ENCODE peak calls at places on chromosome 22, in four cellular contexts. Z, R, L and C are unnamed samples.

GRCh38 chr22:45743687-45744086 is 72.1 kb downstream of the ATXN10 start:
- DNase-seq in Z (no peak), R (no peak), L (no peak), C (no peak)

GRCh38 chr22:32378703-32379272 is 21.1 kb downstream of the RFPL3 start:
- DNase-seq in L (peak), Z (peak), R (peak), C (peak)

GRCh38 chr22:36687516-36687915 is 16.0 kb downstream of the CACNG2 start:
- DNase-seq in L (no peak), R (no peak), Z (no peak), C (no peak)

GRCh38 chr22:24165673-24166072 is 15.6 kb upstream of the SUSD2 start:
- DNase-seq in L (no peak), Z (no peak), R (no peak), C (no peak)

GRCh38 chr22:24512043-24512442 is 16.9 kb downstream of the UPB1 start:
- DNase-seq in Z (no peak), L (no peak), R (no peak), C (no peak)

GRCh38 chr22:49515486-49515885 is 312.2 kb downstream of the BRD1 start:
- DNase-seq in R (no peak), L (no peak), Z (no peak), C (no peak)

GRCh38 chr22:23070418-23071162 is at the start of gene GNAZ:
- DNase-seq in R (no peak), L (peak), Z (no peak), C (no peak)

GRCh38 chr22:24894220-24894975 is 52.1 kb downstream of the LHFPL7 start:
- DNase-seq in R (peak), Z (peak), L (no peak), C (peak)

GRCh38 chr22:29720824-29721323 is 1.1 kb downstream of the CABP7 start:
- DNase-seq in R (no peak), Z (no peak), L (no peak), C (no peak)

GRCh38 chr22:35140879-35141745 is 75.2 kb downstream of the ISX start:
- DNase-seq in R (no peak), L (peak), Z (peak), C (no peak)
- TF ChIP-seq JUND in R (no peak), L (peak), Z (no peak), C (no peak)

GRCh38 chr22:47678048-47678447 is 915.6 kb downstream of the TBC1D22A start:
- DNase-seq in L (no peak), Z (peak), R (no peak), C (no peak)
- TF ChIP-seq JUND in L (no peak), Z (no peak), R (no peak), C (no peak)

GRCh38 chr22:27336151-27337090 is 465.1 kb downstream of the MN1 start:
- DNase-seq in L (peak), R (no peak), Z (no peak), C (no peak)
- TF ChIP-seq JUND in L (no peak), R (no peak), Z (no peak), C (no peak)

GRCh38 chr22:43554259-43554636 is 142.4 kb downstream of the MPPED1 start:
- DNase-seq in Z (no peak), R (no peak), L (no peak), C (no peak)

GRCh38 chr22:43550024-43550620 is 138.3 kb downstream of the MPPED1 start:
- DNase-seq in L (peak), R (no peak), Z (no peak), C (no peak)

GRCh38 chr22:43555561-43556515 is 144.0 kb downstream of the MPPED1 start:
- DNase-seq in R (no peak), Z (no peak), L (peak), C (no peak)

GRCh38 chr22:43554694-43555365 is 143.0 kb downstream of the MPPED1 start:
- DNase-seq in L (peak), Z (no peak), R (no peak), C (no peak)

DNA sequence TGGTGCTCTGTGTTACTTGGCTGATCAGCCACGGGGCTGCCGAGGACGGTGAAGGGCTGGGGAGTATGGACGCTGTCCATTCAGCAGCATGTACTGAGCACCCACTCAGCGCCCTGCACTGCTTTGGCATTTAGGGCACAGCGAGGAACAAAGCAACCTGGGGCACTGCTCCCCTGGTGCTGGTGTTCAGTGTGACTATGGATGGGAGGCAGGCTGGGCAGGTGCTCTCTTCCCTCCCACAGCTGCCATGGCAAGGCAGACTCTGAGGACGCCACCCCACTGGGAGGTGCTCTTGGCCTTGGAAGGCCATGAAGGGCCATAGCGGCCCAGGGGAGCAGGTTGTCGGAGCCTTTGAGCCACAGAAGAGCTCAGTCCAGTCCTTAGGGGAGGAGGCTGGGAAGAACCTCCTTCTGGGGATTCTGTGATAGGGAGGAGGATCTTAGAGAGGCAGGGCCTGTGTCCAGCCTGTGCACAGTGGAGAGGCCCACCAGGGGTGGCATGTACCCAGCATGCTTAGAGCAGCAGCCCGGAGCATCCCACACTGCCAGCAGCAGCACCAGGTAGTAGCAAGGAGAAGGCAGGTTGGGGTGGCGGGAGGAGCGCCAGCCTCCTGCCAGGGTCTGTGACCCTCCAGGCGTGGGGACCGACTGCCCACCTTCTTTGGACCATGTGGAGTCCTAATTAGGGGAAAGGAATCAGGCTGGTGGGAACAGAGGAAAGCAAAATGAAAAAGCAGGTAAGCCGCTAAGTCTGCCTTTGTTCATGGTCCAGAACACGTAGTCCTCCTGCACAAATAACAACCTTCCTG is 141.8 kb downstream of the MPPED1 start:
- DNase-seq in R (no peak), Z (no peak), L (peak), C (no peak)
- TF ChIP-seq JUND in R (no peak), Z (no peak), L (no peak), C (no peak)

DNA sequence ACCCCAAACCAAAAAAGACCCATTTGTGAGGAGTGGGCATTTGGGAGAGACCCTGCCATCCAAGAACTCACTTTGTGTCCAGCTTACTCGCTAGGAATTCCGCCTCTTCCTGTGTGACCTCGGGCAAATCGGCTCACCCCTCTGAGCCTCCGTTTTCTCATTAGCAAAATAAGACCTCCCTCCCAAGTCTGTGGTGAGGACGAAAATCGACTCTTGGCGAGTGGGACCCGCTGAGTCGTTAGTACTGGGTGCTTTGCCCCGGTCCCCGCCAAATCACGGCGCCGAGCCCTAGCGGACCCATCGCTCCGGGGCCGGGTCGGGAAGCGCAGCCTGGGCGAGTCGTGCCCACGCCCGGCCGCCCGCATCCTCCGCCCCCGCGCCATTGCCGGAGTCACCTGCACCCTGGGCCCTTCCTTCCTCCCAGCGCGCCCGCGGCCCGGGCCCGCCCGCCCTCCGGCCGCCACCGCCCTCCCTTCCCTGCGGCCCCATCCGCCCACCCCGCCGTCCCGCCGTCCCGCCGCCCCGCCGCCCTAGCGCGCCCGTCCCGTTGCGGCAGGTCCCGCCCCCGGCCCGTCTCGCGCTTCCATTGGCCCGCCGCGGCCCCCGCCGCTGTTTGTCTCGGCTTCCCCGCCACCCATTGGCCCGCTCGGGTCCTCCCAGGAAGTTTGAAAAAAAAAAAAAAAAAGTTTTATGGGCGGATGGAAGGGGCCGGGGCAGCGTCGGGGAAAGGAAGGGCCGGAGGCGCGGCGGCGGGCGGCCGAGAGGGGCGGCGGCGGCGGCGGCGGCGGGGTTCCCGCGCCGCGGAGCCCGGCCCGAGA is 48.9 kb downstream of the TRIOBP start:
- DNase-seq in Z (peak), L (peak), R (no peak), C (peak)
- TF ChIP-seq JUND in Z (no peak), L (no peak), R (no peak), C (no peak)

DNA sequence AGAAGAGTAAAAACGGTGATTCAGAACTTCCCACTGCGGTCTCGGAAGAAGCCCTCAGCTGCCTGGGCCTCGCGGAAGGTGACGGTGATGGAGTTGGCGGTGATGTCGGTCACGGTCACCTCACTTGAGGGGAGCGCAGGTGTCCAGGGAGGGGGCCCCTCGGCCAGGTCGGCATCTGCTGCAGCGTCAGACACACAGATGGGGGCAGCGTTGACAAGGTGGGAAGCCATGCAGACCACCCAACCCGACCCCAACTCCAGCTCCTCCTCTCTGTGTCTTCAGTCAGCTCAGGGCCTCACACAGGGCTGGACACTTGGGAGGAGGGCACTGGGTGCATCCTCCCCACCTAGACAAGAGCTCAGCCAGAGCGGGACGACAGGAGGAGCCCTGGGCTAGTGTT is 18.6 kb downstream of the CBX7 start:
- DNase-seq in Z (no peak), L (no peak), R (no peak), C (no peak)
- TF ChIP-seq JUND in Z (no peak), L (no peak), R (no peak), C (no peak)

GRCh38 chr22:17817079-17817478 is 42.8 kb upstream of the BID start:
- DNase-seq in Z (no peak), R (no peak), L (no peak), C (no peak)

GRCh38 chr22:17815703-17816254 is 41.5 kb upstream of the BID start:
- DNase-seq in Z (no peak), L (no peak), R (no peak), C (no peak)

GRCh38 chr22:17816649-17817048 is 42.4 kb upstream of the BID start:
- DNase-seq in L (no peak), Z (no peak), R (no peak), C (no peak)

GRCh38 chr22:17814084-17814483 is 39.8 kb upstream of the BID start:
- DNase-seq in R (no peak), Z (no peak), L (no peak), C (no peak)

GRCh38 chr22:17814830-17815229 is 40.6 kb upstream of the BID start:
- DNase-seq in Z (no peak), R (no peak), L (no peak), C (no peak)
- TF ChIP-seq JUND in Z (no peak), R (no peak), L (no peak), C (no peak)

DNA sequence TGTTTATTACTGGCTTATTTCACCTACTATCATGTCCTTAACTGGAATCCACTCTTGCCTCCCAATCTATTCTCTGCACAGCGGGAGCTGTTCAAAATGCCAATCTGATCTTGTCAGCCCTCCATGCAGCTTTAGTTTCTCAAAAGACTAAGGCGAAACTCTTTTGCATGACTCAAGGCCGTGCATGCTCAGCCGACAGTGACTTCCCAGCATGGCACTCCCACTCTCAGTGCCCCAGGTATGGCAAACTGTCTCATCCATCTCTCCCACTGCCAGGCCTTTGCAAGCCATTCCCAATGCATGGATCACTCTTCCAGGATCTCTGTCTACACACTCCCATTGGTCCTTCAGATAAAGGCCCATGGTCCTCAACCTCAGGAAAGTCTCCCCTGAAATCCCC is 245.9 kb downstream of the LARGE1 start:
- DNase-seq in R (no peak), Z (no peak), L (no peak), C (no peak)
- TF ChIP-seq JUND in R (no peak), Z (no peak), L (no peak), C (no peak)